ENCODE peak calls at places on chromosome 10, in six cellular contexts. R is cardiac muscle cell, F is ascending aorta, E is right lobe of liver, W is WTC11, M is GM20000. K is an unnamed sample.

GRCh38 chr10:92619368-92619767 is 26.4 kb downstream of the KIF11 start:
- DNase-seq in F (no peak), R (no peak), E (no peak), M (no peak), W (no peak), K (no peak)

GRCh38 chr10:95388539-95388938 is 97.7 kb upstream of the PDLIM1 start:
- DNase-seq in F (peak), R (no peak), E (peak), W (no peak), M (no peak), K (no peak)

GRCh38 chr10:68212721-68213352 is 19.1 kb downstream of the ATOH7 start:
- DNase-seq in R (peak), F (no peak), W (no peak), E (no peak), M (peak), K (no peak)

GRCh38 chr10:103757531-103758293 is 97.7 kb downstream of the SH3PXD2A start:
- DNase-seq in W (peak), R (no peak), E (no peak), F (no peak), M (no peak), K (no peak)

GRCh38 chr10:66786705-66787104 is 139.1 kb upstream of the LRRTM3 start:
- DNase-seq in R (no peak), M (no peak), F (no peak), E (no peak), W (no peak), K (no peak)

GRCh38 chr10:89555688-89556445 is 20.5 kb upstream of the SLC16A12 start:
- DNase-seq in F (no peak), R (no peak), W (peak), M (no peak), E (no peak), K (no peak)

GRCh38 chr10:63866747-63867140 is 345.5 kb downstream of the REEP3 start:
- DNase-seq in F (no peak), M (no peak), E (no peak), W (no peak), R (peak), K (no peak)

GRCh38 chr10:47306429-47307210 is 6.6 kb downstream of the GDF10 start:
- DNase-seq in R (no peak), W (no peak), F (no peak), E (no peak), M (no peak), K (no peak)

GRCh38 chr10:77296534-77297369 is 340.9 kb downstream of the KCNMA1 start:
- DNase-seq in R (no peak), E (peak), W (no peak), F (no peak), M (no peak), K (no peak)

GRCh38 chr10:11363497-11363896 is 248.0 kb downstream of the USP6NL start:
- DNase-seq in M (no peak), W (no peak), E (no peak), R (no peak), F (no peak), K (no peak)

GRCh38 chr10:97056003-97056630 is 129.6 kb downstream of the SLIT1 start:
- DNase-seq in F (no peak), W (no peak), M (no peak), E (no peak), R (no peak), K (no peak)

GRCh38 chr10:92891885-92892705 is 43.8 kb downstream of the EXOC6 start:
- DNase-seq in W (no peak), M (no peak), F (no peak), E (peak), R (peak), K (peak)

GRCh38 chr10:96044686-96045085 is 1.3 kb downstream of the CCNJ start:
- DNase-seq in M (no peak), R (no peak), W (no peak), F (no peak), E (no peak), K (no peak)

GRCh38 chr10:48896756-48897437 is 42.7 kb downstream of the LRRC18 start:
- DNase-seq in M (no peak), W (no peak), E (no peak), R (no peak), F (no peak), K (no peak)

GRCh38 chr10:132634241-132634946 is 96.8 kb downstream of the INPP5A start:
- DNase-seq in E (peak), F (peak), M (no peak), R (no peak), W (peak), K (peak)

GRCh38 chr10:84205049-84205852 is 10.9 kb downstream of the CDHR1 start:
- DNase-seq in R (peak), W (peak), F (no peak), E (no peak), M (peak), K (no peak)

GRCh38 chr10:34295142-34295548 is 520.0 kb downstream of the PARD3 start:
- DNase-seq in M (no peak), W (no peak), E (no peak), F (no peak), R (no peak), K (no peak)

GRCh38 chr10:93319096-93319495 is 163.0 kb downstream of the MYOF start:
- DNase-seq in R (no peak), F (no peak), E (no peak), M (no peak), W (no peak), K (no peak)

GRCh38 chr10:75645704-75646103 is 214.3 kb downstream of the LRMDA start:
- DNase-seq in F (no peak), M (no peak), R (no peak), E (no peak), W (no peak), K (no peak)

GRCh38 chr10:104253576-104254410 is 899 bp upstream of the GSTO1 start:
- DNase-seq in W (peak), M (no peak), R (no peak), E (no peak), F (no peak), K (no peak)

GRCh38 chr10:89120931-89121907 is 85.9 kb downstream of the CH25H start:
- DNase-seq in E (no peak), M (no peak), F (no peak), R (no peak), W (no peak), K (no peak)

GRCh38 chr10:131849591-131850489 is 51.0 kb upstream of the PPP2R2D start:
- DNase-seq in E (peak), M (no peak), F (peak), W (no peak), R (no peak), K (no peak)

GRCh38 chr10:48448796-48449195 is 142.3 kb downstream of the MAPK8 start:
- DNase-seq in F (no peak), M (peak), E (no peak), R (no peak), W (no peak), K (no peak)

GRCh38 chr10:67549390-67549789 is 146.6 kb downstream of the CTNNA3 start:
- DNase-seq in W (no peak), M (no peak), F (no peak), R (no peak), E (no peak), K (no peak)

GRCh38 chr10:129710510-129710847 is 243.4 kb downstream of the MGMT start:
- DNase-seq in F (no peak), R (no peak), W (no peak), E (peak), M (no peak), K (no peak)

GRCh38 chr10:77011823-77012566 is 625.6 kb downstream of the KCNMA1 start:
- DNase-seq in M (no peak), R (no peak), F (peak), E (no peak), W (no peak), K (no peak)

GRCh38 chr10:78768882-78769281 is 299.9 kb upstream of the ZMIZ1 start:
- DNase-seq in M (no peak), F (peak), E (no peak), R (no peak), W (no peak), K (no peak)

GRCh38 chr10:71905164-71905563 is 54.1 kb upstream of the PSAP start:
- DNase-seq in M (no peak), F (no peak), E (no peak), W (no peak), R (no peak), K (no peak)

GRCh38 chr10:73553316-73553715 is 37.8 kb downstream of the USP54 start:
- DNase-seq in M (no peak), F (no peak), R (no peak), E (no peak), W (no peak), K (no peak)

GRCh38 chr10:101941871-101942270 is 98.3 kb upstream of the KCNIP2 start:
- DNase-seq in E (no peak), R (no peak), F (no peak), W (no peak), M (no peak), K (no peak)

GRCh38 chr10:124992462-124993344 is 50.8 kb downstream of the ZRANB1 start:
- DNase-seq in R (peak), F (peak), E (peak), M (peak), W (peak), K (peak)

GRCh38 chr10:102419561-102420442 is 834 bp upstream of the FBXL15 start:
- DNase-seq in E (peak), W (peak), R (peak), F (no peak), M (peak), K (peak)

GRCh38 chr10:130790339-130790738 is 521.2 kb downstream of the TCERG1L start:
- DNase-seq in M (no peak), E (no peak), F (no peak), R (no peak), W (no peak), K (no peak)

GRCh38 chr10:23439920-23440875 is 1.3 kb downstream of the OTUD1 start:
- DNase-seq in M (peak), R (peak), W (peak), E (peak), F (peak), K (peak)

GRCh38 chr10:88114368-88114767 is 250.9 kb downstream of the PTEN start:
- DNase-seq in F (no peak), W (peak), R (peak), E (peak), M (peak), K (peak)

GRCh38 chr10:30553018-30553624 is 76.4 kb downstream of the LYZL2 start:
- DNase-seq in R (no peak), E (no peak), M (no peak), W (peak), F (no peak), K (no peak)

GRCh38 chr10:61857746-61858145 is 43.8 kb upstream of the ARID5B start:
- DNase-seq in W (no peak), E (no peak), M (no peak), R (no peak), F (no peak), K (no peak)

GRCh38 chr10:33421789-33422188 is 87.3 kb upstream of the NRP1 start:
- DNase-seq in F (peak), M (no peak), E (no peak), R (no peak), W (no peak), K (peak)

GRCh38 chr10:85421421-85421820 is 945.2 kb downstream of the GRID1 start:
- DNase-seq in M (no peak), E (no peak), R (no peak), F (no peak), W (no peak), K (no peak)

GRCh38 chr10:85420501-85421191 is 945.9 kb downstream of the GRID1 start:
- DNase-seq in F (no peak), M (no peak), W (peak), R (no peak), E (no peak), K (no peak)
- TF ChIP-seq CTCF in F (no peak), M (no peak), W (no peak), R (no peak), E (no peak), K (no peak)

GRCh38 chr10:100562008-100562672 is 26.4 kb downstream of the HIF1AN start:
- DNase-seq in E (peak), W (peak), R (peak), M (peak), F (peak), K (peak)

GRCh38 chr10:100565206-100565985 is 29.7 kb downstream of the HIF1AN start:
- DNase-seq in M (no peak), F (no peak), W (no peak), E (no peak), R (no peak), K (peak)

GRCh38 chr10:100561005-100561404 is 25.3 kb downstream of the HIF1AN start:
- DNase-seq in R (no peak), M (no peak), W (no peak), E (no peak), F (no peak), K (no peak)

GRCh38 chr10:100560248-100560647 is 24.5 kb downstream of the HIF1AN start:
- DNase-seq in W (no peak), E (no peak), R (no peak), F (no peak), M (no peak), K (no peak)

GRCh38 chr10:100562806-100563293 is 27.1 kb downstream of the HIF1AN start:
- DNase-seq in W (peak), F (no peak), E (no peak), M (peak), R (peak), K (peak)
- TF ChIP-seq CTCF in W (peak), F (no peak), E (no peak), M (no peak), R (peak), K (no peak)

GRCh38 chr10:18219096-18219495 is 78.9 kb downstream of the CACNB2 start:
- DNase-seq in F (no peak), M (no peak), W (no peak), E (no peak), R (no peak), K (no peak)

GRCh38 chr10:18211862-18212261 is 71.6 kb downstream of the CACNB2 start:
- DNase-seq in R (no peak), W (no peak), M (no peak), E (no peak), F (no peak), K (no peak)

GRCh38 chr10:18217577-18217976 is 77.4 kb downstream of the CACNB2 start:
- DNase-seq in F (no peak), W (no peak), R (no peak), E (no peak), M (no peak), K (no peak)

GRCh38 chr10:18214692-18215563 is 74.7 kb downstream of the CACNB2 start:
- DNase-seq in W (peak), M (peak), E (no peak), R (peak), F (peak), K (no peak)

DNA sequence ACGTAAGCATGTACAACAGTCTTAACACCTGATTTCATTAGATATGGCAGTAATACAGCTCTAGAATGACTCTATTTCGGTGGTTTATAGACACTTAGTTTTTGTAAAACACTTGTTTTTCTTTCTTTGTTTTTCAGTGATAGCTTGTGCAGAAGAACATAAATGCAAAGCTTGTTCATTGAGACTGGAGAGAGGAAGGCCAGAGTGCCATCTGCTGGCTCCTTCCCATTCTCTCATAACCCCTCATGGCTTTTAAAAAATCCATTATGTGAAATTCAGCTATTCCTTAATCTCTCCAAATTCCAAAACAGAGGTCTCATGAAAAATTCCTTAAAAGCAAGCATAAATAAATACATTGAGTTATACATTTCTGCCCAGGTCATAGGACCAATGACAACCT is 76.3 kb downstream of the CACNB2 start:
- DNase-seq in F (no peak), R (peak), W (no peak), E (no peak), M (no peak), K (no peak)
- TF ChIP-seq CTCF in F (no peak), R (peak), W (no peak), E (peak), M (no peak), K (peak)

GRCh38 chr10:60448246-60448645 is 58.6 kb upstream of the ANK3 start:
- DNase-seq in W (no peak), R (no peak), M (no peak), F (no peak), E (no peak), K (no peak)

GRCh38 chr10:60446855-60447254 is 57.2 kb upstream of the ANK3 start:
- DNase-seq in F (peak), M (no peak), W (no peak), R (no peak), E (no peak), K (no peak)

GRCh38 chr10:60441515-60441914 is 51.8 kb upstream of the ANK3 start:
- DNase-seq in F (no peak), M (no peak), R (no peak), W (no peak), E (no peak), K (no peak)

GRCh38 chr10:60446070-60446833 is 56.6 kb upstream of the ANK3 start:
- DNase-seq in E (no peak), M (no peak), W (no peak), F (no peak), R (no peak), K (no peak)

DNA sequence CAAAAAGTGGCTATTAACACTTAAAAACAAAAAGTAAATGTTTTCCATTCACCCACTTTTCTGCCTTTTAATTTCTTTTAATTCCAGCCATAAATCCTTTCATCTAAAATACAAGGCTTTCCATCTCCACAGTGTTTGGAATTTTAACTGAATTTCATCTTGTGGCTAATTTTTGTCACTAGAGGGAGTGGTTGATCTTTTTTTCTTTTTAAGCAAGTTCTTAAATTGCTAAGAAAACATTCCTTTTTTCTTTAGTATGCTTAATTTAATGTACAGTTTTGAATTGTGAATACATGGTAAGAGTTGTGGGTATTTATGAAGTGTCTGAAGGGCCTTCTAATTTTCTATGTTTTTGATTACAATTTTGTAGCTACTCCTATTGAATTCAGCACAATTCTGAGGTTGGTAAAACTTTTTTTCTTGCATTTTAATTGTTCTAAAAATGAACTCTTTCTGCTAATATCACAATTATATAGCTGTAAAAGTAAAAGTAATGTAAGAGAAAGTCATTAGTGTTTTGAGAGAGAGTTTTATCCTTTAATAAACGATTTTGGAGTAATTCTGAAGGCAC is 54.9 kb upstream of the ANK3 start:
- DNase-seq in E (no peak), W (no peak), M (no peak), F (no peak), R (peak), K (no peak)
- TF ChIP-seq CTCF in E (peak), W (no peak), M (no peak), F (peak), R (peak), K (peak)

GRCh38 chr10:120601999-120602398 is 145.0 kb downstream of the PLPP4 start:
- DNase-seq in R (no peak), F (no peak), W (no peak), M (no peak), E (no peak), K (no peak)

GRCh38 chr10:120597902-120598301 is 140.9 kb downstream of the PLPP4 start:
- DNase-seq in F (no peak), R (no peak), E (no peak), M (no peak), W (no peak), K (no peak)

GRCh38 chr10:120600871-120601644 is 144.0 kb downstream of the PLPP4 start:
- DNase-seq in W (peak), M (no peak), F (no peak), R (peak), E (no peak), K (no peak)

GRCh38 chr10:120599202-120599724 is 142.2 kb downstream of the PLPP4 start:
- DNase-seq in F (no peak), E (no peak), W (no peak), R (no peak), M (no peak), K (no peak)

DNA sequence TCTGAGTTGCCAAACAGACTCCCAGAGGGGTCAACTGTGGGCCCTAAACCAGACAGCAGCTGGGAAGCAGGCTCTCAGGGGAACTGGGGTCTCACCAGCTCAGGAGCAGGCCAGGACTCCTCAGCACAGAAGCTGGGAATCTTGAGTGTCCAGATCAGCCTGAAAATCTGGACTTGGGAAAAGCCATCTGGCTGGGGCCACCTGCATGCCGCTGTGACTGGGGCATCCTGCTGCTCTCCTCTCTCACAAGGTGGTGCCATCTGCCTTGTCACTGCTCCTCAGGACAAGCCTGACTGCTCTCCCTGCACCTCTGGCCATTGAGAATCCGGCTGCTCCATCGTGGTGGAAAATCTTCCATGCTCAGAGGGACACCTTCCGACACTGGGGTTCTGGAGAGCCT is 141.3 kb downstream of the PLPP4 start:
- DNase-seq in M (no peak), F (no peak), E (no peak), W (peak), R (no peak), K (no peak)
- TF ChIP-seq CTCF in M (no peak), F (no peak), E (no peak), W (no peak), R (no peak), K (no peak)

DNA sequence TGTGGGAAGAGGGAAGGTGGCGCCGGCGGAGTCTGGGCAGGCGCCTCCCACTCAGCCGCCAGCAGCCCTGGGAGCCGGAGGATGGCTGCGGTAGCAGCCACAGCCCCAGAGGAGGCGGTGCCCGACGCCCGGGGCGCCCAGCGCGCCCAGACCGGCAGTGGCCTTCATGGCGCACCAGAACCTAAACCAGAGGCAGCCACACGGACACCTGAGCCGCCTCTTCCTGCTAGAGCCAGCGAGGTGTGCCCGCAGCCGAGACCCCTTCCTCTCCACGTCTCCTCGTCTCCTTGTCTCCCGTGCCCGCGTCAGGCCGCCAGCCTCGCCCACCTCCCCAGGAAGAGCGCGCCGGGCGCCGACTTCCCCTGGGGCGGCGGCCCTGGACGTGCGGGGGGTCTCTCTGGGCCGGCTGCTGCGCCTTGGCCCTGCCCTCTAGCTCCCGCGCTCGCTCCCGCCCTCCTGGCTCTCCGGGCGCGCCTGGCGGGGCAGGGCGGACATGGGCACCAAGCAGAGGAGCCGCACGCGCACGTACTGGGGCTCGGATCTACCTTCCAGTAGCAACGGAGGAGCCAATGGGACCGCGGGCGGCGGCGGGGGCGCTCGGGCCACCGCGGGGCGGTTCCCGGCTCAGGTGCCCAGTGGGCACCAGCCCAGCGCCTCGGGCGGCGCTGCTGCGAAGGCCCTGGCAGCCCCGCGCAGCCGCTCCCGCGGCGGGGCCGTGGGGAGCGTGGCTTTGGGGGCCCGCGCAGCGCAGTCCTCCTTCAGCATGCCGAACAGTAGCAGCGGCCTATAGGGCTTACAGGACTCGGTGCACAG is 33.0 kb upstream of the SFTPD start:
- DNase-seq in M (peak), W (peak), E (peak), R (peak), F (peak), K (peak)
- TF ChIP-seq CTCF in M (no peak), W (no peak), E (peak), R (peak), F (peak), K (no peak)

K was measured in pancreas.